ENCODE peak calls at places on chromosome X, in four cellular contexts. S is T-helper 2 cell, Y is A172, O is sciatic nerve. W is an unnamed sample.

GRCh38 chrX:43269201-43269600 is 386.9 kb upstream of the MAOA start:
- DNase-seq in S (no peak), Y (no peak), O (no peak), W (no peak)

GRCh38 chrX:74500067-74500466 is 78.8 kb downstream of the SLC16A2 start:
- DNase-seq in S (no peak), Y (no peak), O (no peak), W (no peak)

GRCh38 chrX:120365320-120365719 is 3.4 kb downstream of the ATP1B4 start:
- DNase-seq in S (peak; percentile 33), Y (peak; percentile 1), O (peak; percentile 66), W (peak; percentile 14)

GRCh38 chrX:14354541-14354940 is 174.8 kb upstream of the GLRA2 start:
- DNase-seq in S (no peak), Y (no peak), O (no peak), W (no peak)

GRCh38 chrX:39705299-39705698 is 392.5 kb downstream of the BCOR start:
- DNase-seq in S (no peak), Y (peak; percentile 81), O (peak; percentile 68), W (no peak)

GRCh38 chrX:7941390-7942042 is 14.3 kb upstream of the PNPLA4 start:
- DNase-seq in S (no peak), Y (peak; percentile 2), O (no peak), W (no peak)

GRCh38 chrX:40908857-40909475 is 173.6 kb upstream of the MED14 start:
- DNase-seq in S (no peak), Y (peak; percentile 84), O (no peak), W (no peak)

GRCh38 chrX:13955095-13955647 is 74.5 kb downstream of the GEMIN8 start:
- DNase-seq in S (no peak), Y (no peak), O (no peak), W (no peak)

GRCh38 chrX:56978172-56978571 is 17.2 kb downstream of the SPIN3 start:
- DNase-seq in S (peak; percentile 1), Y (peak; percentile 45), O (no peak), W (peak; percentile 14)

GRCh38 chrX:150959557-150959956 is 23.6 kb upstream of the HMGB3 start:
- DNase-seq in S (no peak), Y (no peak), O (no peak), W (no peak)